ENCODE peak calls at places on chromosomes 16 and 17, in nine cellular contexts. N, U, V, K, Y, C, E, L and R are unnamed samples.

GRCh38 chr17:7280519-7281073 is 922 bp upstream of the SLC2A4 start:
- DNase-seq in N (peak), U (peak), V (peak), K (peak), Y (peak), C (peak), E (peak), L (peak), R (peak)

GRCh38 chr16:2720719-2721633 is 952 bp upstream of the PRSS27 start:
- DNase-seq in N (peak), U (peak), V (peak), K (peak), Y (peak), C (peak), E (peak), L (peak), R (peak)

GRCh38 chr16:50467943-50468748 is 80.0 kb upstream of the NKD1 start:
- DNase-seq in N (peak), U (no peak), V (no peak), K (peak), Y (peak), C (no peak), E (no peak), L (no peak), R (no peak)

GRCh38 chr16:74563828-74564263 is 43.1 kb downstream of the GLG1 start:
- DNase-seq in N (no peak), U (peak), V (peak), K (peak), Y (no peak), C (no peak), E (peak), L (peak), R (no peak)

GRCh38 chr16:11138769-11139623 is 117.0 kb downstream of the SOCS1 start:
- DNase-seq in N (no peak), U (peak), V (no peak), K (peak), Y (no peak), C (no peak), E (peak), L (no peak), R (no peak)

GRCh38 chr17:68491864-68492263 is 20.4 kb upstream of the PRKAR1A start:
- DNase-seq in N (no peak), U (no peak), V (peak), K (no peak), Y (no peak), C (no peak), E (no peak), L (peak), R (no peak)

GRCh38 chr17:59427996-59428395 is 96.5 kb downstream of the YPEL2 start:
- DNase-seq in N (no peak), U (no peak), V (no peak), K (no peak), Y (peak), C (no peak), E (peak), L (no peak), R (no peak)

GRCh38 chr16:24789881-24790280 is 55.9 kb upstream of the SLC5A11 start:
- DNase-seq in N (no peak), U (no peak), V (peak), K (no peak), Y (no peak), C (no peak), E (no peak), L (no peak), R (no peak)

GRCh38 chr17:7304179-7304578 is 3.2 kb upstream of the EIF5A start:
- DNase-seq in N (no peak), U (no peak), V (no peak), K (no peak), Y (no peak), C (no peak), E (no peak), L (no peak), R (no peak)

GRCh38 chr17:74515941-74516340 is 15.3 kb downstream of the CD300LB start:
- DNase-seq in N (no peak), U (no peak), V (no peak), K (no peak), Y (no peak), C (no peak), E (no peak), L (no peak), R (no peak)

GRCh38 chr17:37885136-37885535 is 39.1 kb upstream of the TBC1D3K start:
- DNase-seq in N (no peak), U (no peak), V (no peak), K (no peak), Y (no peak), C (no peak), E (no peak), L (no peak), R (no peak)

GRCh38 chr17:62703269-62703775 is 75.9 kb downstream of the MRC2 start:
- DNase-seq in N (no peak), U (peak), V (peak), K (peak), Y (peak), C (no peak), E (no peak), L (peak), R (no peak)

GRCh38 chr16:28092721-28093382 is 29.3 kb upstream of the GSG1L start:
- DNase-seq in N (no peak), U (no peak), V (peak), K (no peak), Y (no peak), C (no peak), E (no peak), L (no peak), R (no peak)

GRCh38 chr17:17681744-17682292 is 560 bp downstream of the RAI1 start:
- DNase-seq in N (peak), U (no peak), V (no peak), K (no peak), Y (peak), C (no peak), E (no peak), L (peak), R (no peak)

GRCh38 chr16:46673320-46674013 is 15.5 kb downstream of the VPS35 start:
- DNase-seq in N (peak), U (peak), V (peak), K (peak), Y (no peak), C (no peak), E (peak), L (no peak), R (no peak)

GRCh38 chr16:19926449-19927390 is 42.1 kb upstream of the GPRC5B start:
- DNase-seq in N (no peak), U (peak), V (peak), K (peak), Y (no peak), C (peak), E (peak), L (no peak), R (no peak)

GRCh38 chr16:88561485-88562369 is 8.5 kb upstream of the ZC3H18 start:
- DNase-seq in N (no peak), U (peak), V (peak), K (peak), Y (peak), C (no peak), E (peak), L (peak), R (no peak)

GRCh38 chr17:80246266-80246681 is 14.4 kb upstream of the RNF213 start:
- DNase-seq in N (peak), U (no peak), V (no peak), K (no peak), Y (no peak), C (no peak), E (no peak), L (peak), R (no peak)

GRCh38 chr16:83110221-83110768 is 483.5 kb downstream of the CDH13 start:
- DNase-seq in N (no peak), U (no peak), V (no peak), K (no peak), Y (no peak), C (no peak), E (no peak), L (no peak), R (no peak)

GRCh38 chr16:11914759-11915643 is 755 bp downstream of the GSPT1 start:
- DNase-seq in N (peak), U (peak), V (no peak), K (peak), Y (no peak), C (no peak), E (peak), L (peak), R (no peak)

GRCh38 chr17:13230350-13230900 is 212.6 kb upstream of the ELAC2 start:
- DNase-seq in N (no peak), U (no peak), V (no peak), K (no peak), Y (no peak), C (no peak), E (peak), L (no peak), R (no peak)

GRCh38 chr16:89973654-89974335 is 25.2 kb downstream of the DEF8 start:
- DNase-seq in N (no peak), U (no peak), V (no peak), K (no peak), Y (no peak), C (no peak), E (no peak), L (no peak), R (no peak)

GRCh38 chr16:3413730-3414379 is 12.8 kb downstream of the ZNF174 start:
- DNase-seq in N (no peak), U (no peak), V (peak), K (no peak), Y (no peak), C (no peak), E (peak), L (no peak), R (no peak)

GRCh38 chr17:57068707-57069106 is 16.3 kb upstream of the AKAP1 start:
- DNase-seq in N (no peak), U (no peak), V (no peak), K (no peak), Y (no peak), C (no peak), E (no peak), L (no peak), R (no peak)

GRCh38 chr16:87487361-87487924 is 5.4 kb downstream of the ZCCHC14 start:
- DNase-seq in N (peak), U (no peak), V (peak), K (no peak), Y (no peak), C (no peak), E (no peak), L (peak), R (no peak)

GRCh38 chr17:62892870-62893338 is 73.1 kb upstream of the TANC2 start:
- DNase-seq in N (no peak), U (peak), V (peak), K (peak), Y (no peak), C (peak), E (peak), L (no peak), R (no peak)

GRCh38 chr16:69443809-69444611 is 19.6 kb downstream of the CYB5B start:
- DNase-seq in N (peak), U (peak), V (peak), K (peak), Y (peak), C (no peak), E (peak), L (peak), R (no peak)

DNA sequence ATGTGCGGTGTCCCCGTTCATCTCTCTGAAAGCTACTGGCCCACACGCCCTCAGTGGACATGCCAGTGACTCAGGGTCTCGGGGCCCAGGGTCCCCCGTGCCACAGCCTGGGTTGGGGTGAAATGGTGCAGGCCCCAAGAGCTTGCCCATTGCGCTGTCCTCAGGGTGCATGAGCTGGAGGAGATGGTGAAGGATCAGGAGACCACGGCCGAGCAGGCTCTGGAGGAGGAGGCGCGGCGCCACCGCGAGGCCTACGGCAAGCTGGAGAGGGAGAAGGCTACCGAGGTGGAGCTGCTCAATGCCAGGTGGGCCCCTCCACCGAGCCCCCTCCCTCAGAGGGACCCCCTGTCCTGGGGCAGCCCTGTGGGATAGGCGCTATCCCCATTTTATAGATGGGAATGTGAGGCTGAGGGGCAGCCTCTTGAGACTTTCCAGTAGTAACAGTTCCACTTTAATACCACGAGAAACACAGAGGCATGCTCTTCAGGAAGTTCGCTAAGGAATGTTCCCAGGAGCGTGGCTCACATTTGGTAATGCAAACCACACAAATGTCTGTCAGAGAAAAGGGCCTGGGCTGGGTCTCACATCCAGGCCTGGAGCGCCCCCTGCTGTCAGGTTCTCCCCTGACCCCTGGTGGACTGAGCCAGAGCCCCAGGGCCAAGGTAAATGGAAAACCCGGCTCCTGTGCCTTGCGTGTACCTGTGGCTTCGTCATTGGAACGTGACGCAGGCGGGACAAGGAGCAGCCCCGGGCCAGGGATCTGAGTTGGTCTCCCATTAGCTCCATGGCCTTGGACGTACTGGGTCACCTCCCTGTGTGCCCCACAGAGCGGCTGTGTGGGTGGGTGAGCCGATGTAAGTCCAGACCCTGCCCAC is 133.7 kb downstream of the RAB11FIP4 start:
- DNase-seq in N (peak), U (peak), V (peak), K (peak), Y (peak), C (peak), E (peak), L (peak), R (no peak)
- TF ChIP-seq CTCF in N (peak), U (peak), V (peak), K (peak), Y (peak), C (peak), E (peak), L (peak), R (peak)

GRCh38 chr16:58025351-58026138 is at the start of gene MMP15:
- DNase-seq in N (peak), U (peak), V (peak), K (peak), Y (peak), C (no peak), E (peak), L (peak), R (no peak)

GRCh38 chr16:58024347-58024672 is 1.2 kb upstream of the MMP15 start:
- DNase-seq in N (no peak), U (no peak), V (no peak), K (no peak), Y (no peak), C (no peak), E (no peak), L (no peak), R (no peak)

GRCh38 chr16:58026705-58027340 is 1.3 kb downstream of the MMP15 start:
- DNase-seq in N (peak), U (no peak), V (no peak), K (no peak), Y (peak), C (no peak), E (no peak), L (no peak), R (no peak)

GRCh38 chr16:58026139-58026704 is 668 bp downstream of the MMP15 start:
- DNase-seq in N (peak), U (peak), V (no peak), K (peak), Y (peak), C (no peak), E (peak), L (peak), R (no peak)

DNA sequence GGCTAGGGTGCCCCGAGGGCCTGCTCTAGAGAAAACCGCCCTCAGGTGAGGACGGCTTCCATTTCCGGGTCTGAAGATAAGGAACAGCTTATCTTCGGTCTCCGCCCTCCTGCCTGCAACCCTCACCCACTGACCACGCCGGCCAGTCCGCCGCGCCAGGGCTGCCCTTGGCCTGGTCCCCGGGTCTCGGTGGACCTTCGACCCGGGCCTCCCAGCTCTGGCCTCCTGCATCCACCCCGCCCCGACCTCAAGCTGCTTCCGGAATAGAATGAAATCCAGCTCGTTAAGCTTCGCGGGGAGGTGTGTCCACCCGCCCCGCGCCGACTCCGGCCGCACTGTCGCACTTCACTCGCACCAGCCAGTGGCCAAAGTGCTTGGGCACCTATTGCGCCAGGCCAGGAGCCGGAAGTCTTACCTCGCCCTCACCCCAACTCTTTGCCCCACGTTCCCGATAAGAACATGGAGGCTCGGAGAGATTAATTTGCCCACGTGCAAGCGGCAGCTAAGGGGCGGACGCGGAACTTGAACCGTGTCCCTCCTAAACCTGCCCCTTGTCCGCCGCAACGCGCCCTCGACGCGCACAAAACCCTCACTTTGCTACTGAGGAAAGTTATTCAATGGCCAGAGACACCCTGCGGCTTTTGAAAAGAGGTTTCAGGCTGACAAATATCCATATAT is 742 bp upstream of the MMP15 start:
- DNase-seq in N (peak), U (no peak), V (peak), K (no peak), Y (peak), C (no peak), E (peak), L (peak), R (no peak)
- H3K4me3 ChIP-seq in N (peak), U (peak), V (peak), K (peak), Y (peak), C (peak), E (peak), L (peak), R (peak)

GRCh38 chr17:81397314-81398169 is 2.3 kb downstream of the BAHCC1 start:
- DNase-seq in N (no peak), U (peak), V (no peak), K (peak), Y (no peak), C (no peak), E (peak), L (peak), R (no peak)
- TF ChIP-seq CTCF in N (peak), U (no peak), V (peak), K (peak), Y (no peak), C (peak), E (peak), L (peak), R (no peak)

GRCh38 chr16:85627102-85627834 is 14.1 kb downstream of the GSE1 start:
- DNase-seq in N (no peak), U (no peak), V (no peak), K (no peak), Y (no peak), C (no peak), E (no peak), L (no peak), R (no peak)
- H3K4me3 ChIP-seq in N (no peak), U (no peak), V (no peak), K (no peak), Y (no peak), C (no peak), E (no peak), L (peak), R (no peak)

GRCh38 chr16:1106659-1107058 is 10.6 kb upstream of the C1QTNF8 start:
- DNase-seq in N (no peak), U (no peak), V (no peak), K (no peak), Y (peak), C (no peak), E (no peak), L (no peak), R (no peak)
- TF ChIP-seq CTCF in N (peak), U (no peak), V (no peak), K (no peak), Y (no peak), C (no peak), E (no peak), L (no peak), R (no peak)

GRCh38 chr16:55435387-55435786 is 43.6 kb upstream of the MMP2 start:
- DNase-seq in N (no peak), U (no peak), V (no peak), K (no peak), Y (no peak), C (no peak), E (no peak), L (no peak), R (no peak)

GRCh38 chr16:55443434-55443833 is 35.6 kb upstream of the MMP2 start:
- DNase-seq in N (no peak), U (no peak), V (peak), K (no peak), Y (no peak), C (no peak), E (no peak), L (no peak), R (no peak)

GRCh38 chr16:55437627-55438026 is 41.4 kb upstream of the MMP2 start:
- DNase-seq in N (no peak), U (peak), V (peak), K (no peak), Y (no peak), C (no peak), E (peak), L (no peak), R (no peak)

GRCh38 chr16:55436587-55436986 is 42.4 kb upstream of the MMP2 start:
- DNase-seq in N (no peak), U (no peak), V (no peak), K (no peak), Y (no peak), C (no peak), E (no peak), L (no peak), R (no peak)

DNA sequence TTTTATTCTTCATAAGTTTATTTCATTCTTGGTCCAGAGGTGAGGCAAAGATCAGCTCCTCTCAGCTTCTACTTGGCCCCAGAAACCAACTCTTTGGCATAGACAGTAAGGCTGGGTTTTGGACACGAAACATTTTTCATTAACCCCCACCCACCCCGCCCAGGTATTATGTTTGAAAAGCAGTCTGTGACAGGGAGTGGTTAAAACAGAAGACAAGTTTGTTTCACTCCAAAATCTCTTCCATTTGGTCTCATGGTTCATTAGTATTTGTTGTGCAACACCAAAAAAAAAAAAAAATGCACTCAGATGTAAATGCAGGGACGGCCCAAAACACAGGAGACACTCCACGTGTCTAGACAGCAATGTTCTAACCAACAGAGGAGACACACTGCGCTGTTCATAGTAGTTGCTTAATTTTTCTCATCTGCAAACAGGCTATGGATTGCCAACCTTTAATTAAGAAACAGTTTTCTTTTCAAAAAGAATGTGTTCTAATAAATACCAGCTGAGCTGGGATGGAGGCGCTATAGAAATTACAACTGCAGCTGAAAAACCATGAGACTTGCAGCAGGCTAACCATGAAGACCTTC is 39.8 kb upstream of the MMP2 start:
- DNase-seq in N (no peak), U (no peak), V (peak), K (no peak), Y (no peak), C (no peak), E (no peak), L (no peak), R (no peak)
- H3K4me3 ChIP-seq in N (no peak), U (no peak), V (no peak), K (no peak), Y (no peak), C (no peak), E (no peak), L (no peak), R (no peak)